ENCODE peak calls at places on chromosomes 2 and 18, in eight cellular contexts. E, W, P, S, H, G, C and R are unnamed samples.

GRCh38 chr2:233209978-233210680 is 41.3 kb upstream of the ATG16L1 start:
- DNase-seq in E (no peak), W (no peak), P (no peak), S (no peak), H (no peak), G (no peak), C (no peak), R (no peak)

GRCh38 chr18:54958711-54959625 is at the start of gene CCDC68:
- DNase-seq in E (peak), W (no peak), P (no peak), S (no peak), H (peak), G (no peak), C (peak), R (no peak)

GRCh38 chr2:66966631-66967030 is 430.5 kb upstream of the ETAA1 start:
- DNase-seq in E (peak), W (no peak), P (no peak), S (no peak), H (no peak), G (no peak), C (peak), R (no peak)

GRCh38 chr2:216388046-216388884 is 16.0 kb upstream of the MARCHF4 start:
- DNase-seq in E (no peak), W (peak), P (no peak), S (no peak), H (no peak), G (no peak), C (no peak), R (no peak)

GRCh38 chr2:74863802-74864248 is 29.9 kb downstream of the HK2 start:
- DNase-seq in E (no peak), W (no peak), P (no peak), S (no peak), H (peak), G (no peak), C (no peak), R (no peak)

GRCh38 chr2:168736636-168737424 is 65.6 kb upstream of the NOSTRIN start:
- DNase-seq in E (no peak), W (no peak), P (no peak), S (no peak), H (no peak), G (no peak), C (no peak), R (no peak)

GRCh38 chr18:33483908-33484307 is 43.4 kb upstream of the CCDC178 start:
- DNase-seq in E (no peak), W (no peak), P (no peak), S (no peak), H (no peak), G (no peak), C (no peak), R (no peak)

GRCh38 chr2:145023331-145023934 is 503.5 kb upstream of the ZEB2 start:
- DNase-seq in E (no peak), W (no peak), P (no peak), S (no peak), H (no peak), G (no peak), C (no peak), R (no peak)

GRCh38 chr2:68426885-68427579 is 40.1 kb downstream of the FBXO48 start:
- DNase-seq in E (no peak), W (no peak), P (no peak), S (no peak), H (no peak), G (no peak), C (no peak), R (no peak)

GRCh38 chr2:155519731-155520130 is 812.8 kb downstream of the NR4A2 start:
- DNase-seq in E (no peak), W (no peak), P (no peak), S (no peak), H (no peak), G (no peak), C (no peak), R (no peak)